ENCODE peak calls at places on chromosomes 13 and 19, in nine cellular contexts. P, O, W, I, J, G, E, X and V are unnamed samples.

GRCh38 chr13:110872034-110872767 is 42.7 kb downstream of the ANKRD10 start:
- DNase-seq in X (no peak), J (peak; percentile 66), I (no peak), W (no peak), P (peak; percentile 49), O (no peak), G (no peak), E (no peak), V (no peak)

GRCh38 chr13:38042771-38043170 is 173.2 kb upstream of the TRPC4 start:
- DNase-seq in E (no peak), I (no peak), G (no peak), W (no peak), X (no peak), J (no peak), O (no peak), P (no peak), V (no peak)

GRCh38 chr13:112748947-112749346 is 59.1 kb downstream of the ATP11A start:
- DNase-seq in P (no peak), W (no peak), E (peak; percentile 73), G (peak; percentile 41), I (no peak), J (peak; percentile 67), O (no peak), X (peak; percentile 74), V (no peak)

GRCh38 chr13:87536499-87536898 is 134.7 kb upstream of the SLITRK5 start:
- DNase-seq in X (no peak), I (no peak), E (no peak), O (no peak), P (no peak), J (no peak), W (no peak), G (no peak), V (no peak)

GRCh38 chr13:80962855-80963254 is 621.9 kb upstream of the SPRY2 start:
- DNase-seq in G (no peak), W (no peak), E (no peak), J (no peak), I (no peak), O (peak; percentile 66), X (no peak), P (no peak), V (no peak)

GRCh38 chr13:112331675-112332074 is 44.5 kb upstream of the SPACA7 start:
- DNase-seq in G (no peak), X (no peak), J (no peak), O (no peak), I (no peak), E (no peak), P (peak; percentile 48), W (no peak), V (no peak)

GRCh38 chr13:94298346-94298745 is 181.1 kb downstream of the DCT start:
- DNase-seq in G (no peak), W (no peak), I (no peak), O (no peak), X (no peak), P (peak; percentile 55), E (no peak), J (no peak), V (no peak)

GRCh38 chr13:43074824-43075510 is 51.6 kb downstream of the DNAJC15 start:
- DNase-seq in J (no peak), O (no peak), G (no peak), W (no peak), X (no peak), E (no peak), I (no peak), P (no peak), V (no peak)

GRCh38 chr19:7427944-7428343 is 60.9 kb downstream of the PEX11G start:
- DNase-seq in P (no peak), J (no peak), E (no peak), O (peak; percentile 77), I (no peak), X (no peak), G (no peak), W (no peak), V (no peak)

GRCh38 chr19:14138576-14139265 is 2.3 kb upstream of the ASF1B start:
- DNase-seq in E (no peak), O (peak; percentile 57), W (no peak), P (no peak), X (no peak), J (no peak), I (no peak), G (no peak), V (no peak)

GRCh38 chr19:42762782-42763181 is 2.7 kb downstream of the PSG8 start:
- DNase-seq in G (no peak), J (no peak), E (no peak), P (no peak), W (no peak), I (no peak), X (no peak), O (no peak), V (no peak)

GRCh38 chr13:32267836-32268439 is 47.2 kb downstream of the ZAR1L start:
- DNase-seq in G (peak; percentile 60), O (no peak), J (no peak), P (peak; percentile 93), E (no peak), I (peak; percentile 39), W (no peak), X (no peak), V (no peak)

GRCh38 chr13:51793570-51794273 is 10.2 kb downstream of the DHRS12 start:
- DNase-seq in W (no peak), J (no peak), O (peak; percentile 79), P (no peak), G (peak; percentile 68), X (no peak), I (peak; percentile 62), E (no peak), V (peak; percentile 51)

GRCh38 chr19:19040417-19040816 is 7.0 kb downstream of the ARMC6 start:
- DNase-seq in G (peak; percentile 89), O (peak; percentile 97), X (peak; percentile 36), I (peak; percentile 69), J (no peak), E (no peak), P (no peak), W (no peak), V (no peak)

GRCh38 chr19:5804516-5805464 is at the start of gene NRTN:
- DNase-seq in E (no peak), J (peak; percentile 82), G (peak; percentile 74), P (peak; percentile 84), I (peak; percentile 75), O (no peak), W (no peak), X (no peak), V (no peak)

GRCh38 chr19:17719730-17720486 is 628 bp downstream of the MAP1S start:
- DNase-seq in J (peak; percentile 85), G (peak; percentile 76), P (peak; percentile 63), I (peak; percentile 56), W (no peak), X (no peak), O (no peak), E (no peak), V (no peak)

GRCh38 chr19:17095141-17095919 is 19.8 kb downstream of the MYO9B start:
- DNase-seq in G (peak; percentile 33), O (peak; percentile 88), E (no peak), J (no peak), X (peak; percentile 69), P (no peak), I (peak; percentile 50), W (no peak), V (no peak)

DNA sequence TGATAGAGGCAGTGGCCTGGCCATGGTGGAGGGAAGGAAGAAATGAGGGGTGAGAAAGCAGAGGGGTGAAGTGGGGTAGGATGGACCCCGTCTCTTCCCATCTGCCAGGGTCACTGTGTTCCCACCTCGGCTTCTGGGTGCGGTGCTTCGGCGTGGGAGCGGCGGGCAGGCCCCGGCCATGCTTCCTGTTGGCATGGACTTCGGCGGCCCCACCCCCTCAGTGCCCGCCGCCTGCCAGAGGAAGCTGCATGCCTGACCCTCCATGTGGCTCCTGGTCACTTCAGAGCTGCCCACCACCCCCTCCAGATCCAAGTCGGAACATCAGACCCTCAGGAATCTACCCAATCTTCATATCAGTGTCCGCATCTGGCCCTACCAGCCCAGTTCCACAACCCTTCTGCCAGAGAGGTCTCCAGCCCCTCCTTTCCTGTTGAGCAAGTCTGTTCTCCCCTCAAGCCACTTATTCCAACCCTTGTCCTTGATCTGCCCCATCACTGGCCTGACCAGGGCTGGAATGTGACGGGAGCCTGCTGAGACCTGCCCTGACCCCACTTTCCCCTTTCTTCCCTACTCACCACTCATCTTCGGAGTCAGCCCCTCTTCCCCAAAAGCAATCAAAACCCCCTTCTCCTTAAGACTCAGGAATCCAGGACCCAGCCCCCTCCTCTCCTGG is 1.5 kb downstream of the KCNN4 start:
- DNase-seq in X (peak; percentile 36), I (peak; percentile 3), G (no peak), W (no peak), P (no peak), J (peak; percentile 86), O (no peak), E (no peak), V (no peak)
- H3K27ac ChIP-seq in X (no peak overlapping the region), I (no peak overlapping the region), G (no peak overlapping the region), W (peak overlapping the region; percentile 82), P (no peak overlapping the region), J (peak overlapping the region; percentile 78), O (no peak overlapping the region), E (no peak overlapping the region), V (peak overlapping the region; percentile 63)

GRCh38 chr13:89029062-89029461 is 1357.9 kb downstream of the SLITRK5 start:
- DNase-seq in O (no peak), W (no peak), G (no peak), E (no peak), P (no peak), X (no peak), I (no peak), J (no peak), V (no peak)
- H3K27ac ChIP-seq in O (no peak overlapping the region), W (no peak overlapping the region), G (no peak overlapping the region), E (no peak overlapping the region), P (no peak overlapping the region), X (no peak overlapping the region), I (no peak overlapping the region), J (no peak overlapping the region), V (no peak overlapping the region)

DNA sequence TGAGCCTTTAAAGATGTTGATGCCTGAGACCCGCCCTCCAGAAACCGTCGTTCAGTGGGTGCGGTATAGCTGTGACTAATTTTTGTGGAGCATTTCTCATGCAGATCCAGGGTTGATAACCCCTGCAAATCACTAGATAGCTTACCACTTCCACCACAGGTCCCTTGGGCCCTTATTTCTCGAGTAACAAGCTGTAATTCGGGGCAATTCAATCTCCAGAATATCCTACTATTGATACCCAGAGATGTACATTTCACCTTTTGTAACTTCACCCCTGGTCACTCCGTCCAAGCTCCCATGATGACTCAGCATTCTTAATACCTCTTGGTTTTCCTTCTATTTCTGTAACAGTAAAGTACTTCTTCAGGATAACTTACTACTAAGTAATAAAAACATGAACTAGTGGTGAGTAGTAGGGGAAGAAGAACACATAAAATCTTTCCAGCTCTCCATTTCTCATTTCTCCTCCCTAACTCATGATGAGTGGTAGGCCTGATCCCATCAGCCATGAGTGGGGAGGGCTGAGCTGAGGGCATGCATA is 71.9 kb upstream of the UBL3 start:
- DNase-seq in J (no peak), I (no peak), W (no peak), P (no peak), X (no peak), G (no peak), O (peak; percentile 30), E (no peak), V (no peak)
- H3K27ac ChIP-seq in J (no peak overlapping the region), I (peak overlapping the region; percentile 97), W (peak overlapping the region; percentile 88), P (no peak overlapping the region), X (no peak overlapping the region), G (peak overlapping the region; percentile 85), O (no peak overlapping the region), E (no peak overlapping the region), V (peak overlapping the region; percentile 83)

DNA sequence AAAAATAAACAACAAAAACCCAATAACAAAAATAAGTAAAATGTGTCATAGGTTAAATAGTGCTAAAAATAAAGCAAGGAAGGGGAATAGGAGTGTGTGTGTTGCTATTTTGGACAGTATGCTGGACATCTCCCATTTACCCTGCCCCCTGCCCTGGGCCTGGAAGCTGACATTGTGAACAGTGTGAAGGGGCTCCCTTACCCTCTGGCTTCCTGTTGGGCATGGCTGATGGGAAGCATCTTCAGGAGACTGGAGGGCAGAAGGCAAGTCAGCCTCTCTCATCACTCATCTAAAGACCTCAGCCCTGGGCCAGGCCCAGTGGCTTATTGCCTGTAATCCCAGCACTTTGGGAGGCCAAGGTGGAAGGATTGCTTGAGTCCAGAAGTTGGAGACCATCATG is 26.7 kb downstream of the KCTD15 start:
- DNase-seq in E (no peak), O (no peak), W (no peak), J (peak; percentile 18), P (peak; percentile 10), I (no peak), G (no peak), X (no peak), V (no peak)
- H3K27ac ChIP-seq in E (no peak overlapping the region), O (no peak overlapping the region), W (no peak overlapping the region), J (no peak overlapping the region), P (no peak overlapping the region), I (no peak overlapping the region), G (no peak overlapping the region), X (no peak overlapping the region), V (no peak overlapping the region)